ENCODE peak calls at places on chromosomes 1 and 21, in seven cellular contexts. One of them, this sample, is unnamed.

GRCh38 chr1:212630159-212630900 is 21.8 kb downstream of the ATF3 start:
- DNase-seq in neuronal stem cell: no peak
- DNase-seq in mesenchymal stem cell: peak
- DNase-seq in mesendoderm: peak
- DNase-seq in IMR-90: no peak
- DNase-seq in trophoblast cell: peak
- DNase-seq in H1: no peak
- DNase-seq in this sample: peak

GRCh38 chr1:88802950-88803349 is 88.4 kb downstream of the GTF2B start:
- DNase-seq in mesenchymal stem cell: peak
- DNase-seq in trophoblast cell: peak
- DNase-seq in IMR-90: peak
- DNase-seq in mesendoderm: no peak
- DNase-seq in H1: no peak
- DNase-seq in neuronal stem cell: no peak
- DNase-seq in this sample: no peak

GRCh38 chr1:236982380-236982779 is 21.9 kb downstream of the MT1HL1 start:
- DNase-seq in trophoblast cell: no peak
- DNase-seq in neuronal stem cell: no peak
- DNase-seq in H1: no peak
- DNase-seq in IMR-90: no peak
- DNase-seq in mesendoderm: no peak
- DNase-seq in mesenchymal stem cell: no peak
- DNase-seq in this sample: no peak

GRCh38 chr1:230825061-230825803 is 43.1 kb downstream of the C1orf198 start:
- DNase-seq in H1: no peak
- DNase-seq in mesendoderm: peak
- DNase-seq in mesenchymal stem cell: peak
- DNase-seq in neuronal stem cell: no peak
- DNase-seq in IMR-90: peak
- DNase-seq in trophoblast cell: peak
- DNase-seq in this sample: no peak

GRCh38 chr1:210257698-210258395 is 25.3 kb downstream of the SERTAD4 start:
- DNase-seq in neuronal stem cell: no peak
- DNase-seq in mesendoderm: no peak
- DNase-seq in H1: no peak
- DNase-seq in IMR-90: no peak
- DNase-seq in trophoblast cell: no peak
- DNase-seq in mesenchymal stem cell: no peak
- DNase-seq in this sample: no peak

GRCh38 chr1:171107257-171107940 is 16.7 kb downstream of the FMO3 start:
- DNase-seq in H1: no peak
- DNase-seq in IMR-90: peak
- DNase-seq in trophoblast cell: no peak
- DNase-seq in mesenchymal stem cell: no peak
- DNase-seq in neuronal stem cell: no peak
- DNase-seq in mesendoderm: no peak
- DNase-seq in this sample: no peak

GRCh38 chr21:42057861-42058437 is 13.2 kb upstream of the UMODL1 start:
- DNase-seq in neuronal stem cell: no peak
- DNase-seq in H1: no peak
- DNase-seq in mesendoderm: no peak
- DNase-seq in trophoblast cell: no peak
- DNase-seq in mesenchymal stem cell: peak
- DNase-seq in IMR-90: no peak
- DNase-seq in this sample: no peak

GRCh38 chr1:200351826-200352549 is 57.8 kb downstream of the ZNF281 start:
- DNase-seq in mesendoderm: no peak
- DNase-seq in IMR-90: peak
- DNase-seq in H1: no peak
- DNase-seq in trophoblast cell: peak
- DNase-seq in mesenchymal stem cell: peak
- DNase-seq in neuronal stem cell: no peak
- DNase-seq in this sample: no peak

GRCh38 chr1:43779266-43779665 is 71.9 kb downstream of the ST3GAL3 start:
- DNase-seq in mesenchymal stem cell: no peak
- DNase-seq in trophoblast cell: no peak
- DNase-seq in neuronal stem cell: no peak
- DNase-seq in IMR-90: no peak
- DNase-seq in mesendoderm: no peak
- DNase-seq in H1: no peak
- DNase-seq in this sample: no peak

GRCh38 chr1:245698860-245699259 is 544.1 kb downstream of the KIF26B start:
- DNase-seq in IMR-90: no peak
- DNase-seq in trophoblast cell: no peak
- DNase-seq in mesenchymal stem cell: no peak
- DNase-seq in H1: no peak
- DNase-seq in mesendoderm: no peak
- DNase-seq in neuronal stem cell: no peak
- DNase-seq in this sample: no peak

GRCh38 chr21:27202301-27202700 is 235.4 kb upstream of the ADAMTS5 start:
- DNase-seq in IMR-90: no peak
- DNase-seq in neuronal stem cell: no peak
- DNase-seq in trophoblast cell: no peak
- DNase-seq in mesendoderm: no peak
- DNase-seq in H1: no peak
- DNase-seq in mesenchymal stem cell: no peak
- DNase-seq in this sample: no peak

GRCh38 chr1:225933072-225933471 is 7.9 kb downstream of the LEFTY2 start:
- DNase-seq in trophoblast cell: no peak
- DNase-seq in mesenchymal stem cell: peak
- DNase-seq in neuronal stem cell: no peak
- DNase-seq in IMR-90: peak
- DNase-seq in H1: no peak
- DNase-seq in mesendoderm: no peak
- DNase-seq in this sample: no peak

GRCh38 chr1:219967361-219967760 is 39.0 kb upstream of the SLC30A10 start:
- DNase-seq in IMR-90: no peak
- DNase-seq in mesenchymal stem cell: no peak
- DNase-seq in trophoblast cell: no peak
- DNase-seq in H1: no peak
- DNase-seq in neuronal stem cell: no peak
- DNase-seq in mesendoderm: no peak
- DNase-seq in this sample: no peak

GRCh38 chr1:44138239-44138638 is 3.2 kb downstream of the KLF18 start:
- DNase-seq in neuronal stem cell: no peak
- DNase-seq in H1: no peak
- DNase-seq in mesenchymal stem cell: no peak
- DNase-seq in trophoblast cell: no peak
- DNase-seq in mesendoderm: no peak
- DNase-seq in IMR-90: no peak
- DNase-seq in this sample: no peak

GRCh38 chr1:239276051-239276450 is 110.3 kb upstream of the CHRM3 start:
- DNase-seq in mesendoderm: no peak
- DNase-seq in mesenchymal stem cell: no peak
- DNase-seq in IMR-90: no peak
- DNase-seq in neuronal stem cell: no peak
- DNase-seq in trophoblast cell: no peak
- DNase-seq in H1: no peak
- DNase-seq in this sample: no peak

GRCh38 chr1:221429262-221429661 is 312.6 kb downstream of the DUSP10 start:
- DNase-seq in IMR-90: peak
- DNase-seq in mesenchymal stem cell: peak
- DNase-seq in trophoblast cell: no peak
- DNase-seq in H1: no peak
- DNase-seq in neuronal stem cell: no peak
- DNase-seq in mesendoderm: no peak
- DNase-seq in this sample: no peak

GRCh38 chr1:98327151-98327918 is 334.2 kb upstream of the SNX7 start:
- DNase-seq in mesendoderm: peak
- DNase-seq in IMR-90: peak
- DNase-seq in H1: no peak
- DNase-seq in mesenchymal stem cell: peak
- DNase-seq in trophoblast cell: no peak
- DNase-seq in neuronal stem cell: no peak
- DNase-seq in this sample: no peak

GRCh38 chr21:17848228-17848627 is 29.1 kb upstream of the C21orf91 start:
- DNase-seq in H1: no peak
- DNase-seq in neuronal stem cell: no peak
- DNase-seq in mesendoderm: no peak
- DNase-seq in mesenchymal stem cell: peak
- DNase-seq in IMR-90: peak
- DNase-seq in trophoblast cell: no peak
- DNase-seq in this sample: no peak

GRCh38 chr1:22780696-22781095 is 70.1 kb downstream of the EPHB2 start:
- DNase-seq in IMR-90: peak
- DNase-seq in neuronal stem cell: peak
- DNase-seq in mesendoderm: peak
- DNase-seq in mesenchymal stem cell: peak
- DNase-seq in H1: no peak
- DNase-seq in trophoblast cell: peak
- DNase-seq in this sample: peak

GRCh38 chr1:209162651-209163050 is 420.9 kb upstream of the CAMK1G start:
- DNase-seq in neuronal stem cell: no peak
- DNase-seq in IMR-90: no peak
- DNase-seq in mesenchymal stem cell: no peak
- DNase-seq in mesendoderm: no peak
- DNase-seq in H1: no peak
- DNase-seq in trophoblast cell: no peak
- DNase-seq in this sample: no peak

GRCh38 chr1:203199481-203200058 is 13.1 kb upstream of the CHI3L1 start:
- DNase-seq in mesenchymal stem cell: peak
- DNase-seq in IMR-90: peak
- DNase-seq in H1: no peak
- DNase-seq in neuronal stem cell: no peak
- DNase-seq in trophoblast cell: no peak
- DNase-seq in mesendoderm: no peak
- DNase-seq in this sample: no peak

DNA sequence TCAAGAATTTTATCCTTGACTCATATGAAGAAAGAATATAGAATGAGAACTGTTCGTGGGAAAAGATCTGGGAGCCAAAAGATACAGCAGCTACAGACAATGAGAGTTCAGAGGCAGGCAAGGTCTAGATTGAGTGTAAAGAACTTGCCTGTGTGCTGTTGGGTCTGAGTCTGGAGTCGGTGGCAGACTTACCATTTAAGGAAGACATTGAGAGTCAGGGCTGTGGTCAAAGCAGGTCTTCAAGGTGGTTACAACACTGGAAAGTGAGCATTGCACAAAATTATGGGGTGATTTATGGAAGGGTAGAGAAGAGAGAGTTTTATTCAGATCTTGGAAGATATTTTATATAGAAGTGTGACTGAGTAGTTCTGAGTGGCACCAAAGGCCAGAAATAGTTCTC is 80.6 kb downstream of the TBX19 start:
- DNase-seq in mesendoderm: no peak
- DNase-seq in neuronal stem cell: no peak
- DNase-seq in trophoblast cell: no peak
- DNase-seq in H1: no peak
- DNase-seq in mesenchymal stem cell: no peak
- DNase-seq in IMR-90: no peak
- DNase-seq in this sample: no peak
- H3K18ac ChIP-seq in mesendoderm: no peak
- H3K18ac ChIP-seq in neuronal stem cell: no peak
- H3K18ac ChIP-seq in trophoblast cell: no peak
- H3K18ac ChIP-seq in H1: no peak
- H3K18ac ChIP-seq in mesenchymal stem cell: no peak
- H3K18ac ChIP-seq in IMR-90: no peak
- H3K18ac ChIP-seq in this sample: no peak

DNA sequence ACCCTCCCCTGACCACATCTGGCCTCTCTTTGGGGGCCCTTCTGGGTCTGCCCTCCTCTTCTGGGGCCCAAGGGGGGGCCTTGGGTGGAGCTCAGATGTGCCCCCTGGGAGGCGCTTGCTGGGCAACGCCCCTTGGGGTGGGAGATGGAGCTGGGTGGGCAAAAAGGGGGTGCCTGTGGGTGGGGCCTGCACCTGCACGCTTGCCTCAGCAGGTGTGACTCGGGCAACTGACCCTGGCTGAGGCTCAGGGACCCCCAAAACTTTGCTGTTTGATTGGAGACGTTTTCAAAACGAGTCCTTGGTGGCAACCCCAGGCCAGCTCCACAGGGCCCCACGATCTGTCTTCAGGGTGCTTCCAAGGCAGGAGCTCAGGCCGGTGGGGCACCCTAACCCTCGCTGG is 105.3 kb downstream of the SIK1 start:
- DNase-seq in H1: no peak
- DNase-seq in mesenchymal stem cell: no peak
- DNase-seq in IMR-90: no peak
- DNase-seq in neuronal stem cell: no peak
- DNase-seq in mesendoderm: no peak
- DNase-seq in trophoblast cell: no peak
- DNase-seq in this sample: no peak
- H3K23ac ChIP-seq in H1: no peak
- H3K23ac ChIP-seq in mesenchymal stem cell: no peak
- H3K23ac ChIP-seq in IMR-90: no peak
- H3K23ac ChIP-seq in neuronal stem cell: no peak
- H3K23ac ChIP-seq in mesendoderm: no peak
- H3K23ac ChIP-seq in trophoblast cell: no peak
- H3K23ac ChIP-seq in this sample: no peak

DNA sequence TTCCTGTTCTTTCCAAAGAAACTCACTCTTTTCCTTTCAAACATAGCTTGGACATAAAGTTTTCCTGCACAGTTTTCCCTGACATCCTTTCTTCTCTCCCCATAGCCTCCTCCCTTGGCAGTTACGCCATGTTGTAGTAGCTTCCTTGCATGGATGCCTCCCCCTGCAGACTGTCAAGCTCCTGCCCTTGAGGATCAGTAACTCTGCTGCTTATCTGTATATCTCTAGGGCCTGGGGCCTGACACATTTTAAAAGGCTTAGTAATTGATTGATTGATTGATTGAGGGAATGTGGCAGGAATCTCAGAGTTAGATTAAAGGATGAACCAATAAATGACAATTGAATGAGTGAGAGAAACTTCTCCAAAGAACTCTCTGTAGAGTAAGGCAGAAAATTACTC is 143.7 kb downstream of the NEK7 start:
- DNase-seq in H1: no peak
- DNase-seq in IMR-90: no peak
- DNase-seq in mesendoderm: peak
- DNase-seq in trophoblast cell: no peak
- DNase-seq in mesenchymal stem cell: no peak
- DNase-seq in neuronal stem cell: no peak
- DNase-seq in this sample: no peak
- H3K18ac ChIP-seq in H1: no peak
- H3K18ac ChIP-seq in IMR-90: no peak
- H3K18ac ChIP-seq in mesendoderm: no peak
- H3K18ac ChIP-seq in trophoblast cell: no peak
- H3K18ac ChIP-seq in mesenchymal stem cell: no peak
- H3K18ac ChIP-seq in neuronal stem cell: no peak
- H3K18ac ChIP-seq in this sample: no peak

DNA sequence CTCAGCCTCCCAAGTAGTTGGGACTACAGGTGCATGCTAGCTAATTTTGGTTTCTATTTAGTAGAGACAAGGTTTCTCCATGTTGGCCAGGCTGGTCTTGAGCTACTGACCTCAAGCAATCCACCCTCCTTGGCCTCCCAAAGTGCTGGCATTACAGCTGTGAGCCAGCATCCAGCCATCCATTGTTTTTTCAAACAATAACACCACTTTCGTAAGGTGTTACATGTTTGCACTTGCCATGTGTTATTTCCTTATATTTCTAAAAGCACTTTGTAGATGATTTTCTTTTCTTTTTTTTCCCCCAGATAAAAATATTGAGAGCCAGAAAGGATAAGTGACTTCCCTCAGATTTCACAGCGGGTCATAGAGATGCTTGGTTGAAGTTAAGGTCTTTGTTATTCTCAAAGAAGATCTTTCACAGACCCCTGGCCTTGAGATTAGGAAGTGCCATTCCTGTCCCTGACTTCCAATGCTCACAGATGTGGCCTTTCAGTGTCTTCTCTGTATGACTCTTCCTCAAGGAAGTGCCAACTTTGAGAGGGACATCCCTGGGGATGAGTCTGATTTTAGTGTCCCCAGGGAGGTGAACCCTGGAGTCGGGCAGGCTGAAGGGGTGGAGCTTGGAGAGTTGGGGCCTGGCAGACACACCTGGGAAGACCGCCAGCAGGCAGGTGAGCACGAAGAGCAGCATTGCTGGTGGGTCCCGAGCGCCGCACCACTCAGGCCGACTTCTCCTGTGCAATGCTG is 6.3 kb downstream of the PIGR start:
- DNase-seq in H1: no peak
- DNase-seq in mesenchymal stem cell: no peak
- DNase-seq in IMR-90: no peak
- DNase-seq in neuronal stem cell: no peak
- DNase-seq in trophoblast cell: no peak
- DNase-seq in mesendoderm: no peak
- DNase-seq in this sample: no peak
- H3K23ac ChIP-seq in H1: no peak
- H3K23ac ChIP-seq in mesenchymal stem cell: no peak
- H3K23ac ChIP-seq in IMR-90: no peak
- H3K23ac ChIP-seq in neuronal stem cell: no peak
- H3K23ac ChIP-seq in trophoblast cell: no peak
- H3K23ac ChIP-seq in mesendoderm: no peak
- H3K23ac ChIP-seq in this sample: no peak